ENCODE peak calls at places on chromosomes 11 and 22, in four cellular contexts. S, E, Z and G are unnamed samples.

GRCh38 chr11:130832571-130833432 is 83.5 kb downstream of the SNX19 start:
- DNase-seq in S (no peak), E (no peak), Z (no peak), G (no peak)

GRCh38 chr11:33262016-33262638 is 4.9 kb downstream of the HIPK3 start:
- DNase-seq in S (no peak), E (no peak), Z (no peak), G (no peak)

GRCh38 chr22:28282346-28282745 is 363.3 kb upstream of the PITPNB start:
- DNase-seq in S (no peak), E (no peak), Z (no peak), G (no peak)

GRCh38 chr11:119537641-119538253 is 114.8 kb upstream of the THY1 start:
- DNase-seq in S (no peak), E (no peak), Z (no peak), G (no peak)

GRCh38 chr22:40055143-40055926 is 60.6 kb downstream of the FAM83F start:
- DNase-seq in S (no peak), E (no peak), Z (no peak), G (no peak)

GRCh38 chr11:71913716-71914115 is 14.7 kb downstream of the XNDC1N start:
- DNase-seq in S (no peak), E (no peak), Z (no peak), G (no peak)

GRCh38 chr22:20438678-20439492 is 1.3 kb upstream of the SCARF2 start:
- DNase-seq in S (no peak), E (peak; percentile 20), Z (peak; percentile 47), G (no peak)

GRCh38 chr11:11661356-11662040 is 39.7 kb upstream of the GALNT18 start:
- DNase-seq in S (no peak), E (no peak), Z (no peak), G (no peak)

GRCh38 chr11:33585564-33585963 is 115.1 kb downstream of the C11orf91 start:
- DNase-seq in S (no peak), E (no peak), Z (no peak), G (no peak)

GRCh38 chr11:65436412-65437032 is 13.9 kb downstream of the NEAT1 start:
- DNase-seq in S (no peak), E (no peak), Z (no peak), G (no peak)

GRCh38 chr11:18540207-18541009 is 13.7 kb upstream of the TSG101 start:
- DNase-seq in S (no peak), E (no peak), Z (no peak), G (no peak)

GRCh38 chr11:111452146-111452545 is 60.0 kb downstream of the BTG4 start:
- DNase-seq in S (no peak), E (no peak), Z (no peak), G (no peak)

GRCh38 chr11:86735462-86736302 is 63.3 kb upstream of the ME3 start:
- DNase-seq in S (no peak), E (no peak), Z (no peak), G (no peak)

GRCh38 chr11:47915407-47916137 is 64.8 kb upstream of the PTPRJ start:
- DNase-seq in S (peak; percentile 42), E (no peak), Z (no peak), G (no peak)

GRCh38 chr11:925158-925495 is 543 bp upstream of the AP2A2 start:
- DNase-seq in S (peak; percentile 51), E (no peak), Z (peak; percentile 65), G (peak; percentile 48)

GRCh38 chr22:50192825-50193204 is 7.1 kb downstream of the TRABD start:
- DNase-seq in S (peak; percentile 47), E (peak; percentile 70), Z (no peak), G (no peak)

GRCh38 chr11:117374316-117374715 is 46.7 kb downstream of the CEP164 start:
- DNase-seq in S (no peak), E (no peak), Z (no peak), G (no peak)

GRCh38 chr11:20367313-20367948 is 3.9 kb downstream of the HTATIP2 start:
- DNase-seq in S (no peak), E (no peak), Z (no peak), G (no peak)

GRCh38 chr11:123587044-123587443 is 67.4 kb downstream of the SCN3B start:
- DNase-seq in S (no peak), E (no peak), Z (no peak), G (no peak)

GRCh38 chr22:36644333-36644757 is 59.2 kb downstream of the CACNG2 start:
- DNase-seq in S (peak; percentile 82), E (no peak), Z (no peak), G (no peak)

GRCh38 chr11:1083621-1084551 is 9.2 kb downstream of the MUC2 start:
- DNase-seq in S (no peak), E (peak; percentile 52), Z (peak; percentile 43), G (peak; percentile 11)

GRCh38 chr22:49958961-49959781 is 1.4 kb upstream of the PIM3 start:
- DNase-seq in S (peak; percentile 53), E (peak; percentile 57), Z (peak; percentile 50), G (peak; percentile 29)

GRCh38 chr11:59186130-59186594 is 14.2 kb downstream of the DTX4 start:
- DNase-seq in S (peak; percentile 75), E (peak; percentile 88), Z (peak; percentile 65), G (no peak)

GRCh38 chr11:131734871-131735270 is 364.5 kb downstream of the NTM start:
- DNase-seq in S (no peak), E (no peak), Z (no peak), G (no peak)

GRCh38 chr11:78722786-78723185 is 148.1 kb upstream of the NARS2 start:
- DNase-seq in S (no peak), E (no peak), Z (no peak), G (no peak)

GRCh38 chr11:16669799-16670415 is 68.5 kb upstream of the C11orf58 start:
- DNase-seq in S (no peak), E (no peak), Z (no peak), G (no peak)

GRCh38 chr11:12281571-12282478 is 95.5 kb upstream of the PARVA start:
- DNase-seq in S (peak; percentile 91), E (peak; percentile 87), Z (peak; percentile 85), G (peak; percentile 83)

GRCh38 chr11:62142921-62143320 is 19.1 kb downstream of the INCENP start:
- DNase-seq in S (no peak), E (no peak), Z (peak; percentile 45), G (no peak)

GRCh38 chr11:34468209-34468841 is 29.6 kb downstream of the CAT start:
- DNase-seq in S (peak; percentile 35), E (no peak), Z (no peak), G (no peak)

GRCh38 chr11:83813296-83813695 is 527.1 kb upstream of the CCDC90B start:
- DNase-seq in S (no peak), E (no peak), Z (no peak), G (no peak)
- H3K4me3 ChIP-seq in S (no peak overlapping the region), E (no peak overlapping the region), Z (no peak overlapping the region), G (no peak overlapping the region)

GRCh38 chr22:37749831-37750595 is 53.2 kb downstream of the TRIOBP start:
- DNase-seq in S (no peak), E (no peak), Z (no peak), G (peak; percentile 46)

GRCh38 chr22:37753746-37754145 is 54.0 kb upstream of the GCAT start:
- DNase-seq in S (peak; percentile 49), E (no peak), Z (no peak), G (peak; percentile 44)

GRCh38 chr22:37750596-37751162 is 53.8 kb downstream of the TRIOBP start:
- DNase-seq in S (no peak), E (no peak), Z (no peak), G (no peak)

GRCh38 chr22:37751449-37752188 is 54.8 kb downstream of the TRIOBP start:
- DNase-seq in S (no peak), E (no peak), Z (no peak), G (no peak)

GRCh38 chr22:37752189-37753061 is 55.3 kb upstream of the GCAT start:
- DNase-seq in S (peak; percentile 93), E (peak; percentile 83), Z (peak; percentile 87), G (peak; percentile 95)
- TF ChIP-seq CTCF in S (no peak), E (no peak), Z (peak; percentile 26), G (peak; percentile 46)

GRCh38 chr11:68012044-68012842 is 2.1 kb downstream of the ALDH3B1 start:
- DNase-seq in S (no peak), E (peak; percentile 35), Z (peak; percentile 71), G (no peak)

GRCh38 chr11:68009391-68010000 is 631 bp upstream of the ALDH3B1 start:
- DNase-seq in S (no peak), E (no peak), Z (no peak), G (no peak)

GRCh38 chr11:68011046-68011943 is 1.2 kb downstream of the ALDH3B1 start:
- DNase-seq in S (no peak), E (no peak), Z (no peak), G (no peak)

GRCh38 chr11:68008381-68009337 is 1.5 kb upstream of the ALDH3B1 start:
- DNase-seq in S (peak; percentile 79), E (peak; percentile 85), Z (peak; percentile 74), G (no peak)

DNA sequence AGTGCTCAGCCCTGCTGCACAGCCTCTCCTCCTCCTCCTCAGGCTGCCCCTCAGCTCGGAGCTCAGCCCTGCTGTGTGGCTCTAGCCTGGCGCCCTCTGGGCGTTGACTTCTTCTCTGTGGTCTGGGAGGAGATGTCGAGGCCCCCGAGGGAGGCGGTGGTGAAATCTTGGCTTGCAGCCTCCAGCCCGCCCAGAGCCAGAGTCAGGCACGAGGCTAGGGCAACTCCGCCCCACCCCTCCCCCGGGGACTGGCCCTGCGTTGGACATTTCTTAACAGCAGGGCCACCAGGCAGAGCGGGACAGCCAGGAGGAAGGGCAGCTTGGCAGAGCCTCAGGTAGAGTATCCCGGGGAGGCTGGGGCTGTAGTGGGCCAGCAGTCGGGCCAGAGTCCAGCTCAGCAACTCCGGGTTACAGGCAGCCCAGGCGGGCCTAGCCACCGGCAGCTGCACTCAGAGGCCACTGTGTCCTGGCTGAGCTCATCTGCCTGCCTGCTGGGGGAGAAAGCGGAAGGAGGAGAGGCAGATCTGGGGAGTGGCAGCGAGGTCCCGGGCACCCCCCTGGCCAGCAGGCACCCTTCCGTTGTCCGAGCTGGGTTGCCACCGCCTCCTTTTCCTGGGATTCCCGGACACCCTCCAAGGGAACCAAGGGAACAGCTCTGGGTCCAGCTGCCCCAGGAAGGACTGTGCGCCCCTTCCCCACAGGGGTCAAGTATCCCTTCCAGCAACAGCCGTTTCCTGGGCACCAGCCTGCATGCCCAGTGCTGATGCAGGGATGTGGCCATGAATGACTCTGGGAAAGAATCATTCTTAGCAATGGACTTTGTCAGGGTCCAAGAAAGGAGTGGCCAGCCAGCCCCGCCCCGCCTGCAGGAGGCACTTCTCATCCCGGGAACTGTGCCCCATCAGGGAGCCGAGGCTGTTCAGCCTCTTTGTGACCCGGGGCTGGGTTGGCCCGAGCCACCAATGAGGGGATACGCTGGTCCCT is at the start of gene ALDH3B1:
- DNase-seq in S (peak; percentile 88), E (peak; percentile 91), Z (peak; percentile 98), G (peak; percentile 90)
- H3K4me1 ChIP-seq in S (peaks cover 27% of the 10 kb centered on the region), E (peaks cover 50% of the 10 kb centered on the region), Z (peaks cover 66% of the 10 kb centered on the region), G (peaks cover 29% of the 10 kb centered on the region)

DNA sequence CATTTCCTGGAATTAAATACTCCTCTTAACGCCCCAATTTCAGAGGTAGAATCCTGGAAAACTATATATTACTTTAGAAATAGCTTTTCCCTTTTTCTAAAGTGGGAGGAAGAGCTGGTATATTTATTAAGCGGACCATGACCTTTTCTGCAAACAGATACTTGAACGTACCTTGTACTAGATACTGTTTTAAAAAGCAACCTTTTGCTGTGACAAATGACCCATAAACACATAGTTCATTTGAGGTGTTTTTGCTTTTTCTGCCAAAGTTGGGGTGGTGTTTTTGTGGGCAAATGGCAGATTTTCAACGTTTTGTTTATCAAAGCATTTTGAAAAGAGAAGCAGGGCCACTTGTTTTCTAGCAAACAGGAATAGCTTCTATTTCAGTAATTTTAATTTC is 2.2 kb downstream of the FBXO7 start:
- DNase-seq in S (no peak), E (no peak), Z (no peak), G (no peak)
- H3K4me3 ChIP-seq in S (peak overlapping the region; percentile 92), E (no peak overlapping the region), Z (peak overlapping the region; percentile 88), G (peak overlapping the region; percentile 92)